ENCODE peak calls at places on chromosomes 4 and X, in five cellular contexts. E is AG09319; G is activated CD4-positive, alpha-beta T cell treated with anti-CD3 and anti-CD28 coated beads for 48 hours; J is activated CD8-positive, alpha-beta memory T cell treated with anti-CD3 and anti-CD28 coated beads for 48 hours; S is GDM1. U is an unnamed sample.

GRCh38 chr4:148998719-148999118 is 556.5 kb upstream of the NR3C2 start:
- DNase-seq in S (no peak), E (no peak), J (no peak), G (no peak), U (no peak)

GRCh38 chr4:171676555-171677215 is 136.5 kb upstream of the GALNTL6 start:
- DNase-seq in G (no peak), S (peak), E (no peak), J (no peak), U (no peak)

GRCh38 chrX:75335127-75335458 is 61.2 kb downstream of the UPRT start:
- DNase-seq in G (no peak), S (no peak), E (no peak), J (no peak), U (no peak)

GRCh38 chrX:111168314-111168713 is 72.3 kb downstream of the PAK3 start:
- DNase-seq in J (no peak), G (no peak), S (no peak), E (no peak), U (no peak)

GRCh38 chrX:103376979-103377324 is 614 bp downstream of the BEX3 start:
- DNase-seq in J (no peak), S (no peak), G (peak), E (no peak), U (no peak)

GRCh38 chr4:104641427-104641826 is 146.7 kb upstream of the CXXC4 start:
- DNase-seq in G (no peak), E (no peak), S (no peak), J (no peak), U (no peak)

GRCh38 chr4:108906006-108906405 is 143.2 kb upstream of the ETNPPL start:
- DNase-seq in J (no peak), G (no peak), S (no peak), E (no peak), U (no peak)

GRCh38 chrX:25039036-25039435 is 23.3 kb upstream of the ARX start:
- DNase-seq in G (no peak), E (no peak), J (no peak), S (no peak), U (no peak)

GRCh38 chrX:135518161-135518560 is 2.3 kb upstream of the INTS6L start:
- DNase-seq in S (no peak), E (no peak), J (no peak), G (no peak), U (no peak)

GRCh38 chr4:55069248-55069647 is 56.1 kb downstream of the KDR start:
- DNase-seq in J (no peak), E (no peak), S (no peak), G (no peak), U (no peak)

GRCh38 chr4:29722253-29722652 is 997.9 kb upstream of the PCDH7 start:
- DNase-seq in E (no peak), G (no peak), S (no peak), J (no peak), U (no peak)

GRCh38 chrX:65702956-65703355 is 35.5 kb downstream of the MSN start:
- DNase-seq in J (no peak), E (no peak), G (no peak), S (no peak), U (no peak)

GRCh38 chr4:140056015-140056414 is 98.0 kb downstream of the MAML3 start:
- DNase-seq in G (no peak), E (no peak), J (no peak), S (no peak), U (no peak)

GRCh38 chrX:4656419-4656818 is 943.0 kb upstream of the PRKX start:
- DNase-seq in S (no peak), G (no peak), E (no peak), J (no peak), U (no peak)

GRCh38 chrX:97006167-97006566 is 122.5 kb downstream of the RPA4 start:
- DNase-seq in J (no peak), S (no peak), G (no peak), E (no peak), U (no peak)

GRCh38 chrX:102934624-102935023 is 2.4 kb upstream of the RAB40AL start:
- DNase-seq in S (peak), E (no peak), J (no peak), G (peak), U (no peak)

U was measured in activated T-helper 1 cell treated with Interleukin-2 at 50 U/mL for 16 hours.